ENCODE peak calls at places on chromosomes 7 and 10, in four cellular contexts. S is adrenal gland, K is colonic mucosa, W is brain microvascular endothelial cell. C is an unnamed sample.

GRCh38 chr10:42984035-42984610 is 92.7 kb upstream of the RET start:
- DNase-seq in W (no peak), S (no peak), K (peak), C (no peak)

GRCh38 chr10:123019941-123020703 is 11.3 kb downstream of the ACADSB start:
- DNase-seq in K (no peak), W (no peak), S (no peak), C (no peak)

GRCh38 chr7:47390914-47391313 is 191.0 kb downstream of the TNS3 start:
- DNase-seq in W (no peak), S (no peak), K (no peak), C (no peak)

GRCh38 chr7:55191926-55192692 is 173.0 kb upstream of the LANCL2 start:
- DNase-seq in S (no peak), W (no peak), K (no peak), C (no peak)

GRCh38 chr10:96377816-96378294 is 19.1 kb upstream of the OPALIN start:
- DNase-seq in W (peak), K (no peak), S (no peak), C (no peak)

GRCh38 chr10:74011762-74012161 is 13.8 kb downstream of the VCL start:
- DNase-seq in S (peak), W (peak), K (no peak), C (no peak)

GRCh38 chr7:8092140-8092539 is 123.5 kb downstream of the GLCCI1 start:
- DNase-seq in S (no peak), W (no peak), K (no peak), C (no peak)

GRCh38 chr10:126315471-126316177 is 72.7 kb downstream of the ADAM12 start:
- DNase-seq in S (no peak), W (peak), K (no peak), C (no peak)

GRCh38 chr10:69479241-69479730 is 28.0 kb downstream of the TSPAN15 start:
- DNase-seq in S (peak), W (no peak), K (no peak), C (no peak)

GRCh38 chr10:110916554-110917346 is 2.2 kb downstream of the BBIP1 start:
- DNase-seq in W (peak), K (no peak), S (no peak), C (no peak)

GRCh38 chr7:1401011-1401410 is 58.3 kb downstream of the MICALL2 start:
- DNase-seq in W (no peak), K (no peak), S (no peak), C (no peak)

GRCh38 chr10:60737242-60737641 is 41.0 kb upstream of the CDK1 start:
- DNase-seq in W (no peak), K (no peak), S (no peak), C (no peak)

GRCh38 chr7:117381357-117381756 is 45.9 kb downstream of the ASZ1 start:
- DNase-seq in W (no peak), K (no peak), S (no peak), C (no peak)

GRCh38 chr7:80379034-80379433 is 132.8 kb downstream of the GNAT3 start:
- DNase-seq in S (no peak), K (no peak), W (no peak), C (no peak)

GRCh38 chr7:36509962-36510361 is 120.3 kb downstream of the ANLN start:
- DNase-seq in K (no peak), S (no peak), W (no peak), C (no peak)

GRCh38 chr10:9243861-9244515 is 1189.5 kb downstream of the GATA3 start:
- DNase-seq in S (no peak), K (no peak), W (no peak), C (no peak)

GRCh38 chr10:123614888-123615287 is 51.3 kb upstream of the GPR26 start:
- DNase-seq in K (peak), S (peak), W (peak), C (no peak)

GRCh38 chr10:43235070-43235900 is 31.6 kb downstream of the RASGEF1A start:
- DNase-seq in S (peak), K (no peak), W (no peak), C (no peak)

GRCh38 chr10:87844837-87845623 is 18.3 kb downstream of the KLLN start:
- DNase-seq in K (no peak), S (no peak), W (peak), C (no peak)

GRCh38 chr10:70966848-70967553 is 78.6 kb upstream of the PCBD1 start:
- DNase-seq in W (no peak), S (no peak), K (no peak), C (no peak)

GRCh38 chr7:134428942-134429341 is 30.0 kb downstream of the AKR1B1 start:
- DNase-seq in K (no peak), S (no peak), W (no peak), C (no peak)

GRCh38 chr7:47520408-47520807 is 61.5 kb downstream of the TNS3 start:
- DNase-seq in W (peak), K (peak), S (peak), C (no peak)

GRCh38 chr7:107593025-107593410 is 13.0 kb downstream of the BCAP29 start:
- DNase-seq in S (no peak), W (no peak), K (no peak), C (no peak)

GRCh38 chr7:138755331-138755747 is 42.5 kb upstream of the TMEM213 start:
- DNase-seq in S (no peak), K (no peak), W (no peak), C (no peak)

GRCh38 chr10:8059191-8059936 is 4.9 kb downstream of the GATA3 start:
- DNase-seq in W (no peak), S (no peak), K (no peak), C (no peak)

DNA sequence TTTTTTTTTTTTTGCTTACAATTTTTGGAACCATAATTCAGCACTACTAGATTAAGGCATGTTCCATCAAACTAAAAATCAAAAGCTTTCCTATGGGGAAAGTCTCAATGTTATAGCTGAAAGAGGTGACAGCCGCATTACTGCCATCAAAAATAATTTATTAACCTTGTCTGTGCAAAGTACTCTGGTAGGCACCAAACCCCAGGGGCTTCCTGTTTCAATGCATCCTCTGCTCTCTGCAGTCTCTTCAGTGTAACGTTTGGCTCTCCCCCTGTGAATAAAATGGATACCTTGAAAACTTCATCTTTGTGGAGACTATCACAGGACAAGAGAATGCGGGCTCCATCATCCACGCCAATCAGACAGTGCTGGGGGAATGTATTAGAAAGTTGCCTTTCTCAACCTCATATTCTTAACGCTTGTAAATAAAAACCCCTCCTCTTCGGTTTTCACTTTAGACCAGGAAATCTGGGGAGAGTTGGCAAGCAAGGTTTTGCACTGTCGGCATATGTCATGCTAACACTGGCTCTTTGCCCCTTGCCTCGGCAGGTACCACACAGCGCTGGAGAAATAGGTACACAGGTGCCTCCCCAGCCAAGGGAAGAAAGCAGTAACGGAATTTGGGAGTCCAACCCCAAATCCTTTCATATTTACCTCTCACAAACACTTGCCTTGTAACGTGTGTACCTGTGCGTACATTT is 1.6 kb upstream of the NRG3 start:
- DNase-seq in K (no peak), S (no peak), W (no peak), C (no peak)
- H3K4me3 ChIP-seq in K (no peak), S (no peak), W (no peak), C (no peak)

DNA sequence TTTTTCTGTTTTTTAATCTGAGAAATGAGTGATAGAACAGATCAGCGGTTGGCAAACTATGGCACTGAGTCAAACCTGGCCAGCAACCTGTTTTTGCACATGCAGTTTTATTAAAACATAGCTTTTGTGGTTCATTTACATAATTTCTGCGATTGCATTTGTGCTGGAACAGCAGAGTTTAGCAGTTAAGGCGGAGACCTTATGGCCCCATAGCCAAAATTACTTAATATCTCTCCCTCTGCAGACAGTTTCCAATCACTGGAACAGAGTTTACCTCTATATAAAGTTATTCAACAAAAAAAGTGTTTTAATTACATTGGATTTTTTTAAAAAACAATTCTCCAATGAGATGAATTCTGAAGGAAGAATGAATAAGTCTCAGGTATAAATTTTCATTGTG is 212.1 kb downstream of the DGKB start:
- DNase-seq in W (no peak), K (no peak), S (no peak), C (no peak)
- H3K4me3 ChIP-seq in W (no peak), K (no peak), S (no peak), C (no peak)

DNA sequence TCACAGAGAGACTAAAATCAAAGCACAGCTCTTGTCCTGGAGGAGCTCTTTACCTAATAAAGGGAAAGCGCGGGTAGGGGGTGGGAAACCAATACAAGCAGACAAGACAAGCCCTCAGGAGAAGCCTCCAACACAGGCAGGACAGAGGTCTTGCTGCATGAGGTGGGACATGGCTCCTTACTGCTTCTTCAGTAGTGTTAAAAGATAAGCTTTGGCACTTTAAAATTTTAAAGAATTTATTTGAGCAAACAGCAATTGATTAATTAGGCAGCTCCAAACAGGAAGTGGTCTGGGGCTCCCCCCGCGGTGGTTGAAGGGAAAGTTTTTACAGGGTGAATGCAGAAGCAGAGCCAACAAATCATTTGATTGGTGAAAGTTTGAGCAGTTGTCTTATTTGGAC is 50.3 kb upstream of the MACC1 start:
- DNase-seq in W (no peak), K (no peak), S (no peak), C (no peak)
- H3K4me3 ChIP-seq in W (no peak), K (no peak), S (no peak), C (no peak)

DNA sequence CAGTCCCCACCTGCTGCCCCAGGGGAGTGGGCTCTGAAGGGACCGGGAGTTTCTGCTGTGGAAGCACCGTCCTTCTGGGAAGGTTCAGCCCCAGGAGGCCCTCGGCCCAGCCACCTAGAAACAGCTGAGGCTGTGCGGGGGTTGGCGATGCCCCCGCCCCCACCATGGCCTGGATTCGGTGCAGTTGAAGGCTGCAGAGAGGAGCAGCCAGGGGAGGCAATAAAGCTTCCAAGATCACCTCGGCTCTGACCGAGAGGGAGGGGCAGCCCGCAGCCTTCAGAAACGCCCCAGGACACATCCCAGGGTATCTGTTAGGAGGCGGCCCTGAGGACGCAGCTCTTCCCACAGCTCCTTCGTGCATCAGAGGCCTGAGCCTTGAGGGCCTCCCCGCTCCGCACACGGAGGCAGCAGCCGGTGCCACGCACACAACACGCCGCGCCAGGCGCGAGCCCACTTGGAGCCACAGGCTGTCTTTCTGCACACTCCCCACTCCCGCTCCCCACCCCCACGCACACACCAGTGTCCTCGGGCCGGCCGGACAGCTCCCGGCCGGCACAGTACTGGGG is 1.6 kb downstream of the KNDC1 start:
- DNase-seq in S (peak), K (no peak), W (no peak), C (peak)
- H3K4me3 ChIP-seq in S (no peak), K (no peak), W (no peak), C (no peak)

GRCh38 chr7:27367179-27367929 is 124.8 kb downstream of the EVX1 start:
- DNase-seq in S (no peak), W (no peak), K (no peak), C (no peak)

GRCh38 chr7:27361522-27361921 is 118.9 kb downstream of the EVX1 start:
- DNase-seq in W (no peak), K (peak), S (no peak), C (no peak)

GRCh38 chr7:27362026-27362425 is 119.4 kb downstream of the EVX1 start:
- DNase-seq in W (no peak), K (no peak), S (no peak), C (no peak)

GRCh38 chr7:27367930-27368549 is 125.4 kb downstream of the EVX1 start:
- DNase-seq in W (no peak), S (no peak), K (no peak), C (no peak)

GRCh38 chr7:27364344-27364758 is 121.7 kb downstream of the EVX1 start:
- DNase-seq in S (peak), W (peak), K (peak), C (no peak)
- H3K4me3 ChIP-seq in S (no peak), W (no peak), K (no peak), C (no peak)

GRCh38 chr10:102409604-102410426 is 8.8 kb downstream of the PSD start:
- DNase-seq in K (no peak), S (no peak), W (no peak), C (no peak)
- H3K4me3 ChIP-seq in K (peak), S (no peak), W (peak), C (peak)

GRCh38 chr10:91433620-91434019 is 23.5 kb downstream of the HECTD2 start:
- DNase-seq in S (no peak), K (no peak), W (no peak), C (no peak)

GRCh38 chr10:91434041-91434440 is 23.9 kb downstream of the HECTD2 start:
- DNase-seq in W (peak), K (no peak), S (no peak), C (no peak)

GRCh38 chr10:91435241-91435640 is 25.1 kb downstream of the HECTD2 start:
- DNase-seq in W (no peak), S (no peak), K (no peak), C (no peak)

DNA sequence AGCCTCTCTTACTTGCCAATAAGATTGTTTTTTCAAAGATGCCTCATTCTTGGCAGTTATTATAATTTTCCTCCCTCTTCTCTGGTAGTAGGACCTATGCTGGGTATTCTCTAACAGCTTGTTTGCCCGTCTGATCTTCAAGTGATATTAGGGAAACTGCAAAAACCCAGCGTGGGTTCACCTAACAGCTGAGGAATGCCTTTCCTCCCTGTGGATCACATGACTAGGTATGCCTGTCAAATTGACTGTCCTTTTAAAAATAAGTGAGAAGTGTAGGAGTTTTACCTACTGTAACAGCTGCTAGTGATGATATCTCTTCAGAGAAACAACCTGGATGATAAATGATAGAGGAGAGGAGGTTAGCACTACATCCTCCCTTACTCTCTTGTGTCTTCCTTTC is 22.0 kb downstream of the HECTD2 start:
- DNase-seq in W (no peak), K (no peak), S (no peak), C (no peak)
- H3K4me3 ChIP-seq in W (no peak), K (no peak), S (no peak), C (no peak)

GRCh38 chr10:3239920-3240909 is 67.6 kb upstream of the PITRM1 start:
- DNase-seq in S (no peak), K (no peak), W (no peak), C (no peak)
- H3K4me3 ChIP-seq in S (no peak), K (no peak), W (no peak), C (no peak)

C was measured in RWPE2.